ENCODE peak calls at places on chromosomes 11 and 22, in six cellular contexts. One of them, this sample, is unnamed.

GRCh38 chr22:42296883-42297282 is 26.4 kb upstream of the TCF20 start:
- DNase-seq in lung: no peak
- DNase-seq in prostate gland: no peak
- DNase-seq in AG04450: no peak
- DNase-seq in right cardiac atrium: no peak
- DNase-seq in astrocyte: no peak
- DNase-seq in this sample: no peak

GRCh38 chr22:43213066-43213465 is 26.1 kb upstream of the TTLL12 start:
- DNase-seq in lung: no peak
- DNase-seq in prostate gland: no peak
- DNase-seq in AG04450: no peak
- DNase-seq in right cardiac atrium: no peak
- DNase-seq in astrocyte: no peak
- DNase-seq in this sample: peak; percentile 62

GRCh38 chr22:19568337-19569311 is 44.4 kb upstream of the CLDN5 start:
- DNase-seq in lung: no peak
- DNase-seq in prostate gland: no peak
- DNase-seq in AG04450: peak; percentile 69
- DNase-seq in right cardiac atrium: no peak
- DNase-seq in astrocyte: peak; percentile 80
- DNase-seq in this sample: no peak

GRCh38 chr11:67452141-67452952 is at the start of gene GPR152:
- DNase-seq in lung: no peak
- DNase-seq in prostate gland: no peak
- DNase-seq in AG04450: no peak
- DNase-seq in right cardiac atrium: peak; percentile 83
- DNase-seq in astrocyte: no peak
- DNase-seq in this sample: no peak

GRCh38 chr22:38080847-38081635 is 2.9 kb downstream of the SLC16A8 start:
- DNase-seq in lung: no peak
- DNase-seq in prostate gland: no peak
- DNase-seq in AG04450: no peak
- DNase-seq in right cardiac atrium: peak; percentile 85
- DNase-seq in astrocyte: peak; percentile 30
- DNase-seq in this sample: no peak

GRCh38 chr22:17313591-17313990 is 55.7 kb upstream of the CECR2 start:
- DNase-seq in lung: peak; percentile 9
- DNase-seq in prostate gland: no peak
- DNase-seq in AG04450: no peak
- DNase-seq in right cardiac atrium: no peak
- DNase-seq in astrocyte: no peak
- DNase-seq in this sample: no peak

GRCh38 chr11:64093233-64094039 is 57.7 kb downstream of the FLRT1 start:
- DNase-seq in lung: no peak
- DNase-seq in prostate gland: no peak
- DNase-seq in AG04450: no peak
- DNase-seq in right cardiac atrium: peak; percentile 30
- DNase-seq in astrocyte: no peak
- DNase-seq in this sample: peak; percentile 62

GRCh38 chr11:78074756-78075155 is 4.9 kb downstream of the NDUFC2 start:
- DNase-seq in lung: no peak
- DNase-seq in prostate gland: no peak
- DNase-seq in AG04450: no peak
- DNase-seq in right cardiac atrium: no peak
- DNase-seq in astrocyte: no peak
- DNase-seq in this sample: no peak

GRCh38 chr11:128940603-128941002 is 2.1 kb downstream of the TP53AIP1 start:
- DNase-seq in lung: no peak
- DNase-seq in prostate gland: peak; percentile 62
- DNase-seq in AG04450: no peak
- DNase-seq in right cardiac atrium: no peak
- DNase-seq in astrocyte: no peak
- DNase-seq in this sample: no peak

GRCh38 chr11:72716291-72716690 is 35.9 kb downstream of the ARAP1 start:
- DNase-seq in lung: no peak
- DNase-seq in prostate gland: no peak
- DNase-seq in AG04450: no peak
- DNase-seq in right cardiac atrium: peak; percentile 32
- DNase-seq in astrocyte: no peak
- DNase-seq in this sample: no peak

GRCh38 chr11:14095882-14096281 is 133.4 kb downstream of the SPON1 start:
- DNase-seq in lung: no peak
- DNase-seq in prostate gland: no peak
- DNase-seq in AG04450: no peak
- DNase-seq in right cardiac atrium: no peak
- DNase-seq in astrocyte: no peak
- DNase-seq in this sample: no peak

GRCh38 chr22:22952531-22953295 is 65.1 kb downstream of the IGLL5 start:
- DNase-seq in lung: no peak
- DNase-seq in prostate gland: no peak
- DNase-seq in AG04450: no peak
- DNase-seq in right cardiac atrium: no peak
- DNase-seq in astrocyte: no peak
- DNase-seq in this sample: no peak

GRCh38 chr11:106353031-106353430 is 275.6 kb downstream of the AASDHPPT start:
- DNase-seq in lung: no peak
- DNase-seq in prostate gland: no peak
- DNase-seq in AG04450: no peak
- DNase-seq in right cardiac atrium: no peak
- DNase-seq in astrocyte: no peak
- DNase-seq in this sample: no peak

GRCh38 chr11:103202048-103202651 is 92.9 kb downstream of the DYNC2H1 start:
- DNase-seq in lung: no peak
- DNase-seq in prostate gland: no peak
- DNase-seq in AG04450: peak; percentile 11
- DNase-seq in right cardiac atrium: no peak
- DNase-seq in astrocyte: peak; percentile 16
- DNase-seq in this sample: no peak

GRCh38 chr22:41695211-41695610 is 4.1 kb upstream of the MEI1 start:
- DNase-seq in lung: no peak
- DNase-seq in prostate gland: no peak
- DNase-seq in AG04450: no peak
- DNase-seq in right cardiac atrium: no peak
- DNase-seq in astrocyte: no peak
- DNase-seq in this sample: no peak

GRCh38 chr22:48103126-48103875 is 1340.9 kb downstream of the TBC1D22A start:
- DNase-seq in lung: no peak
- DNase-seq in prostate gland: no peak
- DNase-seq in AG04450: no peak
- DNase-seq in right cardiac atrium: no peak
- DNase-seq in astrocyte: no peak
- DNase-seq in this sample: no peak

GRCh38 chr11:44403176-44403575 is 93.2 kb upstream of the ALX4 start:
- DNase-seq in lung: no peak
- DNase-seq in prostate gland: no peak
- DNase-seq in AG04450: no peak
- DNase-seq in right cardiac atrium: no peak
- DNase-seq in astrocyte: no peak
- DNase-seq in this sample: no peak

GRCh38 chr11:109697140-109697843 is 275.3 kb downstream of the C11orf87 start:
- DNase-seq in lung: no peak
- DNase-seq in prostate gland: no peak
- DNase-seq in AG04450: peak; percentile 15
- DNase-seq in right cardiac atrium: no peak
- DNase-seq in astrocyte: peak; percentile 32
- DNase-seq in this sample: peak; percentile 36

GRCh38 chr11:30395751-30396150 is 72.8 kb downstream of the ARL14EP start:
- DNase-seq in lung: no peak
- DNase-seq in prostate gland: no peak
- DNase-seq in AG04450: no peak
- DNase-seq in right cardiac atrium: no peak
- DNase-seq in astrocyte: no peak
- DNase-seq in this sample: no peak

GRCh38 chr11:117851852-117852251 is 24.6 kb downstream of the FXYD6 start:
- DNase-seq in lung: no peak
- DNase-seq in prostate gland: no peak
- DNase-seq in AG04450: no peak
- DNase-seq in right cardiac atrium: peak; percentile 63
- DNase-seq in astrocyte: peak; percentile 16
- DNase-seq in this sample: no peak

GRCh38 chr11:28108909-28109308 is 721 bp downstream of the METTL15 start:
- DNase-seq in lung: no peak
- DNase-seq in prostate gland: no peak
- DNase-seq in AG04450: no peak
- DNase-seq in right cardiac atrium: no peak
- DNase-seq in astrocyte: no peak
- DNase-seq in this sample: no peak

GRCh38 chr11:28107726-28108618 is at the start of the genes KIF18A and METTL15:
- DNase-seq in lung: peak; percentile 100
- DNase-seq in prostate gland: peak; percentile 99
- DNase-seq in AG04450: peak; percentile 97
- DNase-seq in right cardiac atrium: peak; percentile 100
- DNase-seq in astrocyte: peak; percentile 98
- DNase-seq in this sample: peak; percentile 99

GRCh38 chr11:28110108-28110838 is 2.1 kb downstream of the METTL15 start:
- DNase-seq in lung: peak; percentile 70
- DNase-seq in prostate gland: peak; percentile 68
- DNase-seq in AG04450: peak; percentile 47
- DNase-seq in right cardiac atrium: peak; percentile 86
- DNase-seq in astrocyte: peak; percentile 69
- DNase-seq in this sample: peak; percentile 73

GRCh38 chr11:28114116-28114515 is 5.9 kb downstream of the METTL15 start:
- DNase-seq in lung: no peak
- DNase-seq in prostate gland: no peak
- DNase-seq in AG04450: no peak
- DNase-seq in right cardiac atrium: no peak
- DNase-seq in astrocyte: no peak
- DNase-seq in this sample: no peak

GRCh38 chr11:28110839-28111235 is 2.6 kb downstream of the METTL15 start:
- DNase-seq in lung: no peak
- DNase-seq in prostate gland: no peak
- DNase-seq in AG04450: no peak
- DNase-seq in right cardiac atrium: no peak
- DNase-seq in astrocyte: peak; percentile 22
- DNase-seq in this sample: no peak
- H3K4me3 ChIP-seq in lung: peak overlapping the region; percentile 86
- H3K4me3 ChIP-seq in prostate gland: peak overlapping the region; percentile 50
- H3K4me3 ChIP-seq in AG04450: peak overlapping the region; percentile 68
- H3K4me3 ChIP-seq in right cardiac atrium: peak overlapping the region; percentile 100
- H3K4me3 ChIP-seq in astrocyte: peak overlapping the region; percentile 87
- H3K4me3 ChIP-seq in this sample: peak overlapping the region; percentile 93

GRCh38 chr11:61510980-61511373 is 2.4 kb downstream of the LRRC10B start:
- DNase-seq in lung: no peak
- DNase-seq in prostate gland: no peak
- DNase-seq in AG04450: no peak
- DNase-seq in right cardiac atrium: peak; percentile 42
- DNase-seq in astrocyte: no peak
- DNase-seq in this sample: no peak
- H3K27ac ChIP-seq in lung: no peak overlapping the region
- H3K27ac ChIP-seq in prostate gland: peak overlapping the region; percentile 3
- H3K27ac ChIP-seq in AG04450: no peak overlapping the region
- H3K27ac ChIP-seq in right cardiac atrium: no peak overlapping the region
- H3K27ac ChIP-seq in astrocyte: no peak overlapping the region
- H3K27ac ChIP-seq in this sample: no peak overlapping the region

GRCh38 chr11:65184146-65184545 is 2.4 kb downstream of the CAPN1 start:
- DNase-seq in lung: no peak
- DNase-seq in prostate gland: no peak
- DNase-seq in AG04450: no peak
- DNase-seq in right cardiac atrium: peak; percentile 52
- DNase-seq in astrocyte: no peak
- DNase-seq in this sample: no peak
- H3K4me3 ChIP-seq in lung: no peak overlapping the region
- H3K4me3 ChIP-seq in prostate gland: no peak overlapping the region
- H3K4me3 ChIP-seq in AG04450: no peak overlapping the region
- H3K4me3 ChIP-seq in right cardiac atrium: no peak overlapping the region
- H3K4me3 ChIP-seq in astrocyte: no peak overlapping the region
- H3K4me3 ChIP-seq in this sample: no peak overlapping the region

GRCh38 chr11:62543680-62544444 is 2.7 kb downstream of the AHNAK start:
- DNase-seq in lung: no peak
- DNase-seq in prostate gland: peak; percentile 25
- DNase-seq in AG04450: no peak
- DNase-seq in right cardiac atrium: peak; percentile 72
- DNase-seq in astrocyte: no peak
- DNase-seq in this sample: no peak
- H3K27ac ChIP-seq in lung: peak overlapping the region; percentile 98
- H3K27ac ChIP-seq in prostate gland: peak overlapping the region; percentile 99
- H3K27ac ChIP-seq in AG04450: peak overlapping the region; percentile 11
- H3K27ac ChIP-seq in right cardiac atrium: peak overlapping the region; percentile 100
- H3K27ac ChIP-seq in astrocyte: peak overlapping the region; percentile 87
- H3K27ac ChIP-seq in this sample: no peak overlapping the region